ENCODE peak calls at places on chromosomes 3 and 15, in eight cellular contexts. T is CD4-positive, alpha-beta T cell; A is IMR-90; X is pancreas; R is right lobe of liver; E is sigmoid colon; W is upper lobe of left lung; G is psoas muscle. O is an unnamed sample.

GRCh38 chr15:91952216-91952615 is 98.7 kb downstream of the SLCO3A1 start:
- DNase-seq in T (no peak), A (no peak), X (no peak), R (no peak), E (no peak), W (no peak), G (no peak), O (no peak)

GRCh38 chr3:73214846-73215245 is 153.4 kb downstream of the EBLN2 start:
- DNase-seq in T (no peak), A (no peak), X (no peak), R (no peak), E (no peak), W (no peak), G (no peak), O (no peak)

GRCh38 chr3:32469151-32469874 is 33.3 kb downstream of the CMTM6 start:
- DNase-seq in T (no peak), A (no peak), X (no peak), R (no peak), E (no peak), W (no peak), G (no peak), O (no peak)

GRCh38 chr15:41564286-41564959 is 5.4 kb downstream of the TYRO3 start:
- DNase-seq in T (no peak), A (no peak), X (no peak), R (no peak), E (no peak), W (no peak), G (no peak), O (peak)

GRCh38 chr15:87420017-87420416 is 836.5 kb downstream of the NTRK3 start:
- DNase-seq in T (no peak), A (no peak), X (no peak), R (no peak), E (no peak), W (no peak), G (no peak), O (no peak)

GRCh38 chr3:150248116-150248864 is 159.8 kb upstream of the TSC22D2 start:
- DNase-seq in T (no peak), A (peak), X (no peak), R (no peak), E (no peak), W (no peak), G (no peak), O (peak)

GRCh38 chr15:89383635-89384604 is 49.3 kb upstream of the POLG start:
- DNase-seq in T (no peak), A (peak), X (no peak), R (no peak), E (peak), W (no peak), G (no peak), O (no peak)

GRCh38 chr15:41780266-41780665 is 6.0 kb downstream of the MAPKBP1 start:
- DNase-seq in T (no peak), A (peak), X (no peak), R (no peak), E (no peak), W (no peak), G (no peak), O (no peak)

GRCh38 chr3:134927596-134927995 is 132.5 kb downstream of the EPHB1 start:
- DNase-seq in T (no peak), A (no peak), X (no peak), R (no peak), E (peak), W (no peak), G (no peak), O (no peak)

GRCh38 chr3:123344175-123344908 is 104.5 kb downstream of the ADCY5 start:
- DNase-seq in T (no peak), A (peak), X (no peak), R (no peak), E (peak), W (no peak), G (no peak), O (peak)

GRCh38 chr3:124260206-124260915 is 268.4 kb upstream of the ROPN1 start:
- DNase-seq in T (no peak), A (peak), X (no peak), R (no peak), E (peak), W (no peak), G (peak), O (peak)

GRCh38 chr3:139227165-139227564 is 116.7 kb upstream of the MRPS22 start:
- DNase-seq in T (no peak), A (no peak), X (peak), R (peak), E (no peak), W (peak), G (no peak), O (no peak)

GRCh38 chr3:158700559-158700958 is 28.1 kb upstream of the LXN start:
- DNase-seq in T (no peak), A (no peak), X (no peak), R (no peak), E (no peak), W (no peak), G (no peak), O (no peak)

GRCh38 chr15:29939404-29939803 is 117.1 kb upstream of the TJP1 start:
- DNase-seq in T (no peak), A (peak), X (no peak), R (no peak), E (no peak), W (no peak), G (no peak), O (no peak)

GRCh38 chr3:134059680-134060560 is 30.2 kb upstream of the SLCO2A1 start:
- DNase-seq in T (no peak), A (peak), X (no peak), R (no peak), E (no peak), W (no peak), G (no peak), O (peak)

GRCh38 chr15:43534897-43535296 is 17.5 kb downstream of the MAP1A start:
- DNase-seq in T (no peak), A (no peak), X (no peak), R (no peak), E (peak), W (no peak), G (no peak), O (no peak)

GRCh38 chr3:81540787-81541186 is 220.7 kb downstream of the GBE1 start:
- DNase-seq in T (no peak), A (no peak), X (no peak), R (no peak), E (no peak), W (no peak), G (no peak), O (no peak)

GRCh38 chr3:76097588-76097975 is 312.2 kb upstream of the ZNF717 start:
- DNase-seq in T (no peak), A (peak), X (no peak), R (no peak), E (no peak), W (no peak), G (no peak), O (no peak)

GRCh38 chr3:197363553-197364409 is 65.4 kb upstream of the DLG1 start:
- DNase-seq in T (no peak), A (no peak), X (no peak), R (no peak), E (peak), W (no peak), G (no peak), O (peak)

GRCh38 chr3:196280689-196281463 is 6.7 kb downstream of the PCYT1A start:
- DNase-seq in T (no peak), A (no peak), X (no peak), R (no peak), E (no peak), W (no peak), G (no peak), O (no peak)

GRCh38 chr3:168071535-168071934 is 24.2 kb downstream of the GOLIM4 start:
- DNase-seq in T (no peak), A (peak), X (no peak), R (no peak), E (no peak), W (no peak), G (no peak), O (peak)

GRCh38 chr3:122760457-122761271 is 33.0 kb downstream of the HSPBAP1 start:
- DNase-seq in T (no peak), A (no peak), X (peak), R (no peak), E (no peak), W (no peak), G (no peak), O (peak)

GRCh38 chr15:98529205-98530145 is 118.9 kb upstream of the IGF1R start:
- DNase-seq in T (no peak), A (no peak), X (no peak), R (no peak), E (no peak), W (no peak), G (no peak), O (no peak)

GRCh38 chr3:131349946-131350347 is 31.6 kb upstream of the NUDT16 start:
- DNase-seq in T (no peak), A (peak), X (no peak), R (peak), E (no peak), W (no peak), G (peak), O (peak)

GRCh38 chr3:154427685-154428291 is 2.2 kb downstream of the GPR149 start:
- DNase-seq in T (no peak), A (no peak), X (peak), R (no peak), E (no peak), W (peak), G (no peak), O (peak)

GRCh38 chr3:69092030-69092513 is 7.3 kb downstream of the ARL6IP5 start:
- DNase-seq in T (no peak), A (no peak), X (no peak), R (no peak), E (no peak), W (no peak), G (no peak), O (peak)

GRCh38 chr15:74808073-74808839 is 4.4 kb upstream of the LMAN1L start:
- DNase-seq in T (no peak), A (peak), X (no peak), R (peak), E (no peak), W (no peak), G (no peak), O (no peak)

GRCh38 chr15:74812533-74812932 is at the start of gene LMAN1L:
- DNase-seq in T (no peak), A (no peak), X (no peak), R (peak), E (no peak), W (no peak), G (no peak), O (no peak)

GRCh38 chr15:74808840-74809229 is 3.8 kb upstream of the LMAN1L start:
- DNase-seq in T (no peak), A (no peak), X (no peak), R (peak), E (no peak), W (no peak), G (no peak), O (peak)

GRCh38 chr15:74809242-74809641 is 3.4 kb upstream of the LMAN1L start:
- DNase-seq in T (no peak), A (no peak), X (no peak), R (peak), E (no peak), W (no peak), G (no peak), O (no peak)

DNA sequence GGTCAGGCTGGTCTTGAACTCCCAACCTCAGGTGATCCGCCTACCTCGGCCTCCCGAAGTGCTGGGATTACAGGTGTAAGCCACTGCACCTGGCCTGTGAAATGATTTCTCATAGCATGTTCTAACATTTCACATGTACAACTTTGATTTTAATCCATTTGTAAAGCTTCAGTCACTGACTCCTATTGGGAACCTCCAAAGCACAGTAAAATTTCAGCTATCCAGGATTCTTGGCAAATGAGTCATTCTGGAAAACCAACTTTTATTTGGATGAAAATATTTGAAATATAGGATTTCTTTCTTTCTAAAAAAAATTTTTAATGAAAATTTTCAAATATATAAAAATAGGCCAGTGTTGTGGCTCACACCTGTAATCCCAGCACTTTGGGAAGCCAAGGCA is 2.7 kb upstream of the LMAN1L start:
- DNase-seq in T (no peak), A (peak), X (no peak), R (no peak), E (no peak), W (no peak), G (no peak), O (no peak)
- H3K27ac ChIP-seq in T (no peak), A (no peak), X (no peak), R (no peak), E (no peak), W (no peak), G (no peak), O (no peak)

DNA sequence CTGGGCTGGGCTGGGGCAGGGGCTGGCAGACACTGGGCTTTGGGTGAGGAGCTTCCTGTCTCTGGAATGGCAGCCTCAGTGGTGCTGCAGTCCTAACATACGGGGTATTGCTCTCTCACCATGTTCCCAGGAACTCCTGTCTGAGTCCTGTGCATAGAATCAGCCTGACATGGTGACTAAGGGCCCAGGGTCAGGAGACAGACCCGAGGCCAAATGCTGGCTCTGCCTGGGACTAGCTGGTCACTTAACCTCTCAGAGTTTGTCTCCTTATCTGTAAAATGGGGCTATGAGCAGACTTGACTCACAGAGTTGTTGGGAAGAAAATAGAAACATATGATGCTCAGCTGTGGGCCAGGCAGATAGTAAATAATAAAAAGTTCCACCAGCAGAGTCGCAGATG is 28.3 kb downstream of the PRKCD start:
- DNase-seq in T (no peak), A (no peak), X (no peak), R (no peak), E (no peak), W (no peak), G (no peak), O (no peak)
- H3K27ac ChIP-seq in T (no peak), A (no peak), X (no peak), R (no peak), E (no peak), W (no peak), G (no peak), O (no peak)

DNA sequence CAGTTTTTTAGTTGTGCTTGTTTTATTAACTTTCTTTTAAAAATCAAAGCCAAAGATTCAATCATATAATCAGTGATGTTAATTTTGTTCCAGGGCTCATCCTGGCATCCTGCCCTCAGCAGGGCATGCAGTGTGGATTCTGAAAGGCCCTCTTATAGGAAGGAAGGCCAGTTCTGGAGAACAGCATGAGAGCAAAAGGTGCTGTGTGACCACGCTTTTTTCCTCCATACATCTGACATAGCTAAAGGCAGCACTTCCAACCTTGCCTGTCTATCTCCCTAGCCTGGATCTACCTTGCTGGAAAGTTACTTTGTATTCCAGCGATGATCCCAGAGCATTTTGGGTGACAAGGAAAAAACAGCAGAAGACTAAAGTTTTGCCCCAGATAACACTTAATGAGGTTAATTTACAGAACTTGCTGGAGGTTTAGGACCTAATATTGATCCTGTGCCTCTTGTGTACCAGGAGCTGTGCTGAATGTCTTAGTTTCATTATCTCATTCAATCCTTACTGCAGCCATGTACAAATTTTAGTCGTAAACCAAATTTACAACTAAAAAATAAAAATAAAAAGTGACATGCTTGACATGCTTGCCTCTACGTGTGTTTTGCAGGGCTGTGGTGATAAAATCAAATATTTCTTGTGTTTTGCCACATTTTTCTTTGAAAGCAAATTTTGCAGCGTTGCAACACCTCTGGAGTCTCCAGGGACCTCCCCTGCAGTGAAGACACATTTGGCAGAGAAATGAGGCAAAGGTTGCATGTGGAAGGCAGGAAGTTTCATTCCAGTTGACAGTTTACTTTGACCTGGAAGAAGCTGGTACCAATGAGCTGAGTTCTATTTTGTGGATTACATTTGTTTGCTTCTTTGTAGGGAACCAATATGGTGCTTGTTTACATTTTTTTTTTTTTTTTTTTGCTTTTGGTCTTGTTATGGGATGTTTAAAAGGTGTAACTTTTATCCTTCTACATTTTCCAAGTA is 13.2 kb downstream of the IL1RAP start:
- DNase-seq in T (no peak), A (no peak), X (no peak), R (no peak), E (no peak), W (no peak), G (no peak), O (peak)
- H3K27ac ChIP-seq in T (no peak), A (no peak), X (no peak), R (peak), E (no peak), W (no peak), G (no peak), O (no peak)

DNA sequence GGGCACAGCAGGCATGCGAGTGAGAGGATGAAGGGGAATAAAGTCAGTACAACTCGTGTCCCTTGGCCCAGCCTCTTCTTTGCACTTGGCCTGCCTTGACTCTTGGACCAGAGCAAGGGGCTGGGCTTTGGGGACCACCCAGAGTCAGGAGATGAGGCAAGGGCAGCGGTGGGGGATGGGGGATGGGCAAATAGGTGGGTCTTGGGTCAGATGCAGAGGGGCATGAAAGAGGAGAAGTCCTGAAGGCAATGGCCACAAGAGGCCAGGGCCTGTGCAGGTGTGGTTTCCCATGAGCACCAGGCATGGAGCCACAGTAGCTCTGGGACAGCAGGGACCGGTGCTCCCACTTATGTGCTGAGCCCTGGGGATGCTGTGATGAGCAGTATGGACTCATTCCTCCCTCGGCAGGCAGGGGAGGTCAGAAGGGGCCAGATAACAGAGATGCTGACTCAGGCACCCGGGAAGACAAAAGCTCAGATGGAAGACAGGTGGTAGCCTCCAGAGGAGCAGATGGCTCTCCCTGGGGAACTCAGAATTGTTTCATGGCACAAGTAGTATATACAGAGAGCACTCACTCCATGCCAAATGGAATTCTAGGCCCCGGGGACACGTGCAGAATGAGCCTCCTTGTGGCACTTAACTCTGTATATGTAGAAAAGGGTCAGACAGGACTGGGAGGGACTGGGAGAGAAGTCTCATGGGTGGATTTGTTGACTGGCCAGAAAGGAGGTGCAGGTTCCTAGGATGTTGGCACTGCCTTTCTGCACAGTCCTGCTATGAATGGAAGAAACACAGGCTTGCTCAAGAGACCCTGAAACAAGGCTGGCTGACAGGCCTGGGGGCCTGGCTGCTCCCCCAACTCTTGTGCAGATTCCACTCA is 14.3 kb downstream of the ZBTB47 start:
- DNase-seq in T (peak), A (no peak), X (no peak), R (no peak), E (peak), W (no peak), G (peak), O (no peak)
- H3K27ac ChIP-seq in T (no peak), A (no peak), X (no peak), R (no peak), E (no peak), W (no peak), G (peak), O (no peak)

DNA sequence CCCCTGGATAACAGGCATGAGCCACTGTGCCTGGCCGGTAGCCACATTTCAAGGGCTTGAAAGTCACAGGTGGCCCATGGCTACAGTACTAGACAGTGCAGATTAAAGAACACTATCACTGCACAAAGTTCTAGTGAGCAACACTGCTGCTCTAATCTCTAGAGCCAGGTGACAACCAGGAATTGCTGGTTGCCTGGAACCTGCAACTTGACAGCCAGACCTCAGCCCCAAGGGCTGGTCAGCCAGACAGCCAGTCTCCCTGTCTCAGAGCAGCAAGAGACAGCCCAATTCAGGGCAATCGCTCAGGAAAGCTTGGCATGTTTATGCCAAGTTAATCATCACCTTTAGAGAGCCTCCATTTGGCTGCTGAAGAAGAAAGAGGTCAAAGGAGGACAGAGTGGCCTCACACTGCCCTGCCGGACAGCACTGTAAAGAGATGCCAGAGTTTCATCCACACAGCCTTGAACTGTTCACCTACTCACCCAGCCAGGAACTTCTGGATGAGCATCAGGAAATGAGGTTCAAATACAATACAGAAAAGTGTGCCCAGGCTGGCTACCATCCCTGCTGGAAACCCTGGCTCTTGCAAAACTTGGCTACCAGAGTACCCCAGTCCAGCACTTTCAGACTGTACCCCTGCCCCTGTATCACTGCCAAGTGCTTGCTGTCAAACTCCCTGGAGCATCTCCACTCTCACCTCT is 6.0 kb downstream of the CCDC12 start:
- DNase-seq in T (no peak), A (no peak), X (peak), R (peak), E (no peak), W (no peak), G (peak), O (no peak)
- H3K27ac ChIP-seq in T (no peak), A (peak), X (peak), R (peak), E (peak), W (peak), G (peak), O (no peak)

DNA sequence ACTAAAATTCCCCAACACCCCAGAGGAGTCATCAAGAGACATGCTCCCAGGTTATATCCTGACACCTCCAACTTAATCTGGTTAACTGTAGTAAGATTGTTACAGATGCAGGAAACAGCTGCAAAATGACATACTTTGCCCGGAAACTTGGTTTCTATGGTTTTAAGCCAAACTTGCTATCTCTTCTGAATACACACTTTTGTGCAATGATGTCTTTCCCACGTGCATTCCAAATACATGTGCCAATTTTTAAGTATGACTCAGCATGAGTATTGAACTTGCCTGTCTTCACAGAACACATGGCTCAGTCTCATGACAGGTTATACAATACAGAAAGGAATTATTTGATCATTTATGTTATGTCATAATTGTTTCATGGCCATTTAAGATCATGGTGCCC is 207.0 kb upstream of the DCBLD2 start:
- DNase-seq in T (no peak), A (peak), X (no peak), R (no peak), E (no peak), W (no peak), G (no peak), O (no peak)
- H3K27ac ChIP-seq in T (no peak), A (no peak), X (no peak), R (no peak), E (no peak), W (no peak), G (no peak), O (no peak)